ENCODE peak calls at places on chromosomes 7 and 10, in five cellular contexts. S, T, M, J and D are unnamed samples.

GRCh38 chr7:24587853-24588252 is 14.6 kb downstream of the PALS2 start:
- DNase-seq in S (no peak), T (peak; percentile 28), M (peak; percentile 61), J (peak; percentile 68), D (peak; percentile 40)

GRCh38 chr10:95350212-95350829 is 59.5 kb upstream of the PDLIM1 start:
- DNase-seq in S (peak; percentile 43), T (peak; percentile 72), M (no peak), J (no peak), D (no peak)

GRCh38 chr7:27746978-27747377 is 7.0 kb downstream of the TAX1BP1 start:
- DNase-seq in S (peak; percentile 6), T (no peak), M (no peak), J (no peak), D (no peak)

GRCh38 chr10:71769279-71769823 is 4.0 kb downstream of the VSIR start:
- DNase-seq in S (peak; percentile 31), T (no peak), M (no peak), J (no peak), D (no peak)

GRCh38 chr7:50552921-50553320 is 12.3 kb downstream of the DDC start:
- DNase-seq in S (peak; percentile 55), T (peak; percentile 48), M (no peak), J (no peak), D (peak; percentile 49)

GRCh38 chr7:5594616-5595544 is 171.2 kb upstream of the TNRC18 start:
- DNase-seq in S (peak; percentile 38), T (peak; percentile 45), M (peak; percentile 75), J (peak; percentile 82), D (peak; percentile 66)

GRCh38 chr7:90540406-90540805 is 55.7 kb upstream of the CDK14 start:
- DNase-seq in S (no peak), T (no peak), M (no peak), J (no peak), D (no peak)

GRCh38 chr10:99382181-99382580 is 48.2 kb downstream of the GOT1 start:
- DNase-seq in S (no peak), T (no peak), M (no peak), J (no peak), D (no peak)

GRCh38 chr10:113165643-113166042 is 215.6 kb downstream of the TCF7L2 start:
- DNase-seq in S (no peak), T (no peak), M (no peak), J (no peak), D (no peak)

GRCh38 chr10:3324572-3324971 is 152.0 kb upstream of the PITRM1 start:
- DNase-seq in S (no peak), T (no peak), M (no peak), J (no peak), D (no peak)

GRCh38 chr7:98097042-98097645 is 9.5 kb upstream of the LMTK2 start:
- DNase-seq in S (no peak), T (no peak), M (no peak), J (no peak), D (no peak)

GRCh38 chr10:91587710-91588638 is 44.9 kb downstream of the PPP1R3C start:
- DNase-seq in S (peak; percentile 83), T (peak; percentile 88), M (no peak), J (no peak), D (no peak)

GRCh38 chr10:70106958-70107791 is 25.4 kb downstream of the AIFM2 start:
- DNase-seq in S (no peak), T (no peak), M (peak; percentile 83), J (peak; percentile 92), D (peak; percentile 39)

GRCh38 chr10:1393481-1393880 is 337.3 kb downstream of the WDR37 start:
- DNase-seq in S (no peak), T (no peak), M (no peak), J (no peak), D (no peak)

GRCh38 chr10:77116904-77117303 is 520.7 kb downstream of the KCNMA1 start:
- DNase-seq in S (no peak), T (no peak), M (no peak), J (no peak), D (no peak)

GRCh38 chr7:39621261-39621660 is 2.1 kb upstream of the RALA start:
- DNase-seq in S (peak; percentile 97), T (peak; percentile 74), M (no peak), J (no peak), D (no peak)

GRCh38 chr10:79380918-79381775 is 33.9 kb downstream of the PPIF start:
- DNase-seq in S (no peak), T (no peak), M (peak; percentile 26), J (no peak), D (no peak)

GRCh38 chr7:158273138-158273651 is 314.4 kb downstream of the PTPRN2 start:
- DNase-seq in S (no peak), T (no peak), M (peak; percentile 17), J (no peak), D (no peak)

GRCh38 chr10:49734676-49735075 is 27.4 kb downstream of the OGDHL start:
- DNase-seq in S (no peak), T (no peak), M (peak; percentile 18), J (no peak), D (no peak)

GRCh38 chr7:139720705-139721231 is 57.0 kb downstream of the HIPK2 start:
- DNase-seq in S (peak; percentile 52), T (peak; percentile 78), M (no peak), J (no peak), D (no peak)

GRCh38 chr7:16171928-16172327 is 249.4 kb downstream of the CRPPA start:
- DNase-seq in S (peak; percentile 7), T (no peak), M (no peak), J (no peak), D (no peak)

GRCh38 chr10:11881477-11882417 is 58.6 kb downstream of the PROSER2 start:
- DNase-seq in S (peak; percentile 23), T (no peak), M (peak; percentile 80), J (peak; percentile 65), D (no peak)

GRCh38 chr7:65983965-65984654 is 2.1 kb upstream of the GUSB start:
- DNase-seq in S (no peak), T (no peak), M (no peak), J (no peak), D (no peak)

GRCh38 chr10:35336921-35337741 is 822 bp downstream of the CCNY start:
- DNase-seq in S (no peak), T (peak; percentile 48), M (peak; percentile 39), J (peak; percentile 73), D (peak; percentile 37)

GRCh38 chr7:42661312-42661711 is 250.6 kb downstream of the C7orf25 start:
- DNase-seq in S (no peak), T (peak; percentile 40), M (no peak), J (no peak), D (no peak)

GRCh38 chr7:42666994-42667393 is 244.9 kb downstream of the C7orf25 start:
- DNase-seq in S (no peak), T (no peak), M (no peak), J (no peak), D (no peak)

DNA sequence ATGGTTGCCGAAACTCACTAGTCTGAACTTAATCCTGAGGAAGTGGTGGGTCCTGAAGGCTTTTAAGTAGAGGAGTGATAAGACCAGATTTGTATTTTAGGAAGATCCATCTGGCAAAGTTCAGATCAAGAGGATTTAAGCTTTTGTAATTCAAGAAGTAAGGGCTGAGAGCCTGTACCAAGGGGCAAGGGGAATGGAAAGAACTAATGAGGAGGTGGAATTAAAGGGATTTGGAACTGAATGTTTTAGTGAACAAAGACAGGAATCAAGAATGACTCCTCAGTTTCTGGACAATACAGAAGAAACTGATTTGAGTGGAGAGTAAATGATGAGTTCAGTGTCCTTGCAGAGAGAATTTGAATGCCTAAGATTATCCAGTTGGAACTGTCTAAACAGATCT is 249.0 kb downstream of the C7orf25 start:
- DNase-seq in S (no peak), T (no peak), M (no peak), J (no peak), D (no peak)
- H2AFZ ChIP-seq in S (no peak overlapping the region), T (no peak overlapping the region), M (no peak overlapping the region), J (no peak overlapping the region), D (no peak overlapping the region)

DNA sequence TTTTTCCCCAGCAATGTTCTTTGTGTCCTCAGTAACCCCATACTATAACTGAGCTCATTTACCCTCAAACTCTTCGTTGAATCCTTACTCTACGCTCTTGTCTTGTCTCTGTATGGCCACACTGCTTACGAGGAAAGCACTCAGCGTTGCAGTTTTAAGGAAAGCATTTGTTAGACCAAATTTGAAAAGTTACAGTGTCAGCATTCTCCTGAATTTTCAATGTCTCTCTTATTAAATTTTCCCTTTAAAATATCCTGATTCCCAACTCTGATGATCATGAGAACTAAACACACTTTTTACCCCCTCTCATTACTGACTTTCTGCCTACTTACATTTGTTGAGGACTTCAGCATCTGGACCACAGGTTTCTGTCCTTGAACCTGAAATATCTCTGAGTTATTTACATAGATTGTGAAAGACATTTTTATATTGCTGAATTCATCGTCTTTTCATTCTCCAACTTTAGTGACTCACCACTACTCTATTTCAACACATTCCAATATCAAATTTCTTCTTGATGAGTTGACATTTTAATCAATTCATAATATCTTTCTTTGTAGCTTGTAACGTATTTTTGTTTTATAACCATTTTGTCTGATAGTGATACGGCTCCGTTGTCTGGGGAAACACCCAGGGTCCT is 19.8 kb upstream of the VWDE start:
- DNase-seq in S (peak; percentile 58), T (no peak), M (no peak), J (no peak), D (no peak)
- H2BK15ac ChIP-seq in S (no peak overlapping the region), T (no peak overlapping the region), M (no peak overlapping the region), J (no peak overlapping the region), D (no peak overlapping the region)

DNA sequence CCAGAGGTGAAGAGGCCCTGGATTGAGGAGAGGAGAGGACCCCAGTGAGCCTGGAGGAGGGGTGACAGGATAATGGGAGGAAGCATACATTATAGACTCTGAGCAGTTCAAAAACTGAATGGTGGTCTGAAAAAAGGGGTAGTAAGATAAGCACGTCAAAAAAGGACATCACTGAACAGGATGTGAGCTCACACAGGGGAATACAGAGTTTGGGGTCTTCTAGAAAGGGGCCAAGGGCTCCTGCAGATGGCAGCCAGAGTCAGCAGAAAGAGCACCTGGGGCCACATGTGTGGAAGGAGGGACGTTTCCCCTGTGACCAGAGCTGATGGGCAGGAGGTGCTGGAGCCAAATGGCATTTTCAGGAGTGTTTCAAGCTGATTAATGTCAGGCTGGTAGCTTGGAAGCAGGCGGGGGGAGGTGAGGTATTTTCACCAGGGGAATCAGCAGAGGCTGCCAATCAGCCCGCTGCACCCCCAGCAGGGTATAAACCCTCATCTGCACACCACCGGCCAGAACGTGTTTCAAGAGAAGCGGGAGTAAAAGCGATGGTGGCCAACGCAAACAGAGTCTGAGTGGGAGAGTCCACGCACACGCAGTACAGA is 85.7 kb downstream of the TNS3 start:
- DNase-seq in S (no peak), T (no peak), M (no peak), J (no peak), D (no peak)
- H3K23ac ChIP-seq in S (no peak overlapping the region), T (no peak overlapping the region), M (no peak overlapping the region), J (no peak overlapping the region), D (no peak overlapping the region)

DNA sequence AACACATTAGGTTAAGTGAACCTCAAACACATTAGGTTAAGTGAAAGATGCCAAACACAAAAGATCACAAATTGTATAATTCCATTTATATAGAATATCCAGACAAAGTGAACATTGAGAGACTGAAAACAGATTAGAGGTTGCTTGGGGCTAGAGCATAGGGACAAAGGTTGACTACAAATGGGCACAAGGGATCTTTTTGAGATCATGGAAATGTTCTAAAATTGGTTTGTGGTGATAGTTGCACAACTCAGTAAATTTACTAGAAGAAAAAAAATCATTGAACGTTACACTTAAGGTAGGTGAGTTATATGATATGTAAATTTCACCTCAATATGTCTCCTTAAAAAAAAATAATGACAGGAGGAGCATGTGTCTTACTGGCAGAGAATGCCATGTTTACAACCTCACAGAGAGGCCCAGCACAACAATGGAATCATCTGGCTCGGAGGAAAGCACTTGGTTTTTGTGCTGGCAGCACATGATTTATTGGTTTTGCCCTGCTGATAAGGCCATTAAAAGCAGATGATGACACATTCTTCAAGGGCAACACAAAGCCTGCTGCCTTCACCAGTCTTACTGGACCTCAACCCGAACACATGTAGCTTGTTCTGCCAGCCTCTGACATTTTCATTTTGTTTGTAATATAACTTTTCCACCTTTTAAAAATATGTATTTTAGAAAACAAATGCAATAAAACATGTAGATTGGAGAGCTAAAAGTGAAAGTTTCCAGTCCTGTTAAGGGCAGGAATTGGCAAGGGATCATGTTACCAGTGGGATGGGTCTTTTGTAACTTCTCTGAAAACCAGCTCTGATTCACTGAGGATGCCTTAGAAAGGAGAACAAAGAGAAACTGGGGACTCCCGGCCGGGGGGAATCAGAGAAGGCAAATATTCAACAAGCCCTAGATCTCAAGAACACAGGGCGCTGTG is 11.9 kb upstream of the LMOD2 start:
- DNase-seq in S (peak; percentile 70), T (peak; percentile 75), M (peak; percentile 74), J (peak; percentile 57), D (peak; percentile 61)
- H2AFZ ChIP-seq in S (peak overlapping the region; percentile 56), T (peak overlapping the region; percentile 61), M (peak overlapping the region; percentile 40), J (peak overlapping the region; percentile 93), D (peak overlapping the region; percentile 42)